ENCODE peak calls at places on chromosomes 16 and 17, in four cellular contexts. One of them, this sample, is unnamed.

GRCh38 chr16:70660672-70661350 is 14.5 kb downstream of the IL34 start:
- DNase-seq in left ventricle myocardium inferior: no peak
- DNase-seq in Daoy: no peak
- DNase-seq in CD4-positive, CD25-positive, alpha-beta regulatory T cell: no peak
- DNase-seq in this sample: no peak

GRCh38 chr16:4678596-4678995 is 14.8 kb upstream of the NUDT16L1 start:
- DNase-seq in Daoy: no peak
- DNase-seq in left ventricle myocardium inferior: no peak
- DNase-seq in CD4-positive, CD25-positive, alpha-beta regulatory T cell: no peak
- DNase-seq in this sample: no peak

GRCh38 chr17:2250140-2251095 is 53.2 kb downstream of the SMG6 start:
- DNase-seq in Daoy: no peak
- DNase-seq in left ventricle myocardium inferior: no peak
- DNase-seq in CD4-positive, CD25-positive, alpha-beta regulatory T cell: no peak
- DNase-seq in this sample: no peak

GRCh38 chr16:89308391-89309333 is 91.2 kb downstream of the ZNF778 start:
- DNase-seq in left ventricle myocardium inferior: peak; percentile 10
- DNase-seq in Daoy: no peak
- DNase-seq in CD4-positive, CD25-positive, alpha-beta regulatory T cell: no peak
- DNase-seq in this sample: peak; percentile 31

GRCh38 chr17:57455063-57455914 is 199.0 kb downstream of the MSI2 start:
- DNase-seq in Daoy: no peak
- DNase-seq in CD4-positive, CD25-positive, alpha-beta regulatory T cell: no peak
- DNase-seq in left ventricle myocardium inferior: no peak
- DNase-seq in this sample: no peak

GRCh38 chr17:40520991-40521453 is 19.6 kb upstream of the TNS4 start:
- DNase-seq in CD4-positive, CD25-positive, alpha-beta regulatory T cell: no peak
- DNase-seq in Daoy: no peak
- DNase-seq in left ventricle myocardium inferior: no peak
- DNase-seq in this sample: no peak

GRCh38 chr17:81317436-81317821 is 22.3 kb upstream of the SLC38A10 start:
- DNase-seq in left ventricle myocardium inferior: no peak
- DNase-seq in Daoy: no peak
- DNase-seq in CD4-positive, CD25-positive, alpha-beta regulatory T cell: no peak
- DNase-seq in this sample: no peak

GRCh38 chr17:28547096-28547622 is 5.3 kb downstream of the UNC119 start:
- DNase-seq in CD4-positive, CD25-positive, alpha-beta regulatory T cell: no peak
- DNase-seq in left ventricle myocardium inferior: no peak
- DNase-seq in Daoy: no peak
- DNase-seq in this sample: no peak

GRCh38 chr17:63476857-63477470 is at the start of gene ACE:
- DNase-seq in Daoy: peak; percentile 53
- DNase-seq in CD4-positive, CD25-positive, alpha-beta regulatory T cell: no peak
- DNase-seq in left ventricle myocardium inferior: peak; percentile 41
- DNase-seq in this sample: no peak

GRCh38 chr16:3807425-3808123 is 72.9 kb downstream of the CREBBP start:
- DNase-seq in Daoy: no peak
- DNase-seq in CD4-positive, CD25-positive, alpha-beta regulatory T cell: no peak
- DNase-seq in left ventricle myocardium inferior: no peak
- DNase-seq in this sample: no peak

GRCh38 chr16:1147027-1147426 is 5.9 kb upstream of the CACNA1H start:
- DNase-seq in left ventricle myocardium inferior: no peak
- DNase-seq in Daoy: no peak
- DNase-seq in CD4-positive, CD25-positive, alpha-beta regulatory T cell: no peak
- DNase-seq in this sample: no peak

GRCh38 chr16:46650224-46650623 is 29.0 kb upstream of the SHCBP1 start:
- DNase-seq in Daoy: peak; percentile 35
- DNase-seq in CD4-positive, CD25-positive, alpha-beta regulatory T cell: no peak
- DNase-seq in left ventricle myocardium inferior: no peak
- DNase-seq in this sample: no peak

GRCh38 chr17:50947844-50948514 is 81.8 kb upstream of the TOB1 start:
- DNase-seq in left ventricle myocardium inferior: peak; percentile 65
- DNase-seq in CD4-positive, CD25-positive, alpha-beta regulatory T cell: no peak
- DNase-seq in Daoy: no peak
- DNase-seq in this sample: peak; percentile 80

GRCh38 chr16:29699324-29700219 is 20.6 kb downstream of the QPRT start:
- DNase-seq in CD4-positive, CD25-positive, alpha-beta regulatory T cell: no peak
- DNase-seq in left ventricle myocardium inferior: no peak
- DNase-seq in Daoy: no peak
- DNase-seq in this sample: no peak

GRCh38 chr16:56912746-56913703 is 18.9 kb upstream of the HERPUD1 start:
- DNase-seq in CD4-positive, CD25-positive, alpha-beta regulatory T cell: no peak
- DNase-seq in left ventricle myocardium inferior: no peak
- DNase-seq in Daoy: no peak
- DNase-seq in this sample: no peak

GRCh38 chr17:48057626-48058025 is 9.5 kb downstream of the NFE2L1 start:
- DNase-seq in Daoy: no peak
- DNase-seq in CD4-positive, CD25-positive, alpha-beta regulatory T cell: no peak
- DNase-seq in left ventricle myocardium inferior: no peak
- DNase-seq in this sample: no peak

GRCh38 chr17:80792373-80792781 is 199.3 kb upstream of the CHMP6 start:
- DNase-seq in Daoy: peak; percentile 46
- DNase-seq in left ventricle myocardium inferior: no peak
- DNase-seq in CD4-positive, CD25-positive, alpha-beta regulatory T cell: no peak
- DNase-seq in this sample: no peak

GRCh38 chr17:29037739-29038465 is 5.0 kb upstream of the PIPOX start:
- DNase-seq in left ventricle myocardium inferior: no peak
- DNase-seq in CD4-positive, CD25-positive, alpha-beta regulatory T cell: no peak
- DNase-seq in Daoy: no peak
- DNase-seq in this sample: no peak

GRCh38 chr17:21842332-21843317 is 150.3 kb downstream of the KCNJ18 start:
- DNase-seq in left ventricle myocardium inferior: no peak
- DNase-seq in CD4-positive, CD25-positive, alpha-beta regulatory T cell: no peak
- DNase-seq in Daoy: no peak
- DNase-seq in this sample: no peak

GRCh38 chr16:48955791-48956190 is 325.8 kb downstream of the CBLN1 start:
- DNase-seq in Daoy: no peak
- DNase-seq in left ventricle myocardium inferior: no peak
- DNase-seq in CD4-positive, CD25-positive, alpha-beta regulatory T cell: no peak
- DNase-seq in this sample: no peak

GRCh38 chr17:19787733-19788357 is 39.7 kb upstream of the ALDH3A1 start:
- DNase-seq in CD4-positive, CD25-positive, alpha-beta regulatory T cell: no peak
- DNase-seq in Daoy: no peak
- DNase-seq in left ventricle myocardium inferior: no peak
- DNase-seq in this sample: no peak

GRCh38 chr17:48102700-48103378 is 1.6 kb upstream of the CBX1 start:
- DNase-seq in CD4-positive, CD25-positive, alpha-beta regulatory T cell: no peak
- DNase-seq in left ventricle myocardium inferior: no peak
- DNase-seq in Daoy: no peak
- DNase-seq in this sample: no peak

GRCh38 chr16:87318158-87318644 is 1.0 kb upstream of the C16orf95 start:
- DNase-seq in left ventricle myocardium inferior: no peak
- DNase-seq in CD4-positive, CD25-positive, alpha-beta regulatory T cell: no peak
- DNase-seq in Daoy: no peak
- DNase-seq in this sample: no peak

GRCh38 chr16:29198731-29199521 is 207.6 kb downstream of the NPIPB11 start:
- DNase-seq in left ventricle myocardium inferior: no peak
- DNase-seq in CD4-positive, CD25-positive, alpha-beta regulatory T cell: no peak
- DNase-seq in Daoy: no peak
- DNase-seq in this sample: no peak

GRCh38 chr16:69930117-69930776 is 20.9 kb upstream of the CLEC18A start:
- DNase-seq in Daoy: peak; percentile 62
- DNase-seq in left ventricle myocardium inferior: peak; percentile 32
- DNase-seq in CD4-positive, CD25-positive, alpha-beta regulatory T cell: no peak
- DNase-seq in this sample: peak; percentile 65

GRCh38 chr16:84827131-84827574 is 7.4 kb downstream of the CRISPLD2 start:
- DNase-seq in Daoy: peak; percentile 54
- DNase-seq in CD4-positive, CD25-positive, alpha-beta regulatory T cell: no peak
- DNase-seq in left ventricle myocardium inferior: no peak
- DNase-seq in this sample: no peak

GRCh38 chr16:53055603-53056527 is 1.1 kb downstream of the CHD9 start:
- DNase-seq in Daoy: peak; percentile 56
- DNase-seq in CD4-positive, CD25-positive, alpha-beta regulatory T cell: no peak
- DNase-seq in left ventricle myocardium inferior: no peak
- DNase-seq in this sample: no peak

GRCh38 chr16:55656695-55657092 is 906 bp downstream of the SLC6A2 start:
- DNase-seq in left ventricle myocardium inferior: no peak
- DNase-seq in CD4-positive, CD25-positive, alpha-beta regulatory T cell: no peak
- DNase-seq in Daoy: no peak
- DNase-seq in this sample: no peak

GRCh38 chr16:64590516-64590915 is 531.3 kb downstream of the CDH11 start:
- DNase-seq in left ventricle myocardium inferior: no peak
- DNase-seq in CD4-positive, CD25-positive, alpha-beta regulatory T cell: no peak
- DNase-seq in Daoy: no peak
- DNase-seq in this sample: no peak

GRCh38 chr16:11742041-11742535 is 569 bp downstream of the TXNDC11 start:
- DNase-seq in CD4-positive, CD25-positive, alpha-beta regulatory T cell: no peak
- DNase-seq in Daoy: peak; percentile 16
- DNase-seq in left ventricle myocardium inferior: peak; percentile 46
- DNase-seq in this sample: peak; percentile 71

GRCh38 chr17:27457731-27458523 is 1.7 kb downstream of the KSR1 start:
- DNase-seq in left ventricle myocardium inferior: no peak
- DNase-seq in Daoy: peak; percentile 63
- DNase-seq in CD4-positive, CD25-positive, alpha-beta regulatory T cell: no peak
- DNase-seq in this sample: no peak

This sample was measured in Right ventricle myocardium superior.